ENCODE peak calls at places on chromosomes 1 and 21, in seven cellular contexts. K, G, M, A, Z, R and T are unnamed samples.

GRCh38 chr1:157289424-157290105 is 151.4 kb upstream of the ETV3 start:
- DNase-seq in K (no peak), G (no peak), M (no peak), A (no peak), Z (no peak), R (no peak), T (no peak)

GRCh38 chr1:59081795-59082194 is 215.1 kb upstream of the FGGY start:
- DNase-seq in K (no peak), G (no peak), M (no peak), A (no peak), Z (no peak), R (no peak), T (no peak)

GRCh38 chr1:200670215-200671118 is 760 bp upstream of the DDX59 start:
- DNase-seq in K (peak; percentile 2), G (no peak), M (no peak), A (no peak), Z (no peak), R (peak; percentile 52), T (peak; percentile 42)

GRCh38 chr1:153532769-153533599 is 2.8 kb downstream of the S100A6 start:
- DNase-seq in K (peak; percentile 77), G (no peak), M (peak; percentile 75), A (peak; percentile 66), Z (peak; percentile 94), R (peak; percentile 81), T (peak; percentile 40)

GRCh38 chr1:163248064-163248463 is 45.3 kb upstream of the RGS5 start:
- DNase-seq in K (no peak), G (no peak), M (no peak), A (no peak), Z (no peak), R (no peak), T (no peak)

GRCh38 chr1:217135569-217135915 is 412.3 kb upstream of the ESRRG start:
- DNase-seq in K (no peak), G (no peak), M (no peak), A (no peak), Z (no peak), R (no peak), T (no peak)

GRCh38 chr1:44707959-44708831 is 22.8 kb downstream of the RNU5D-1 start:
- DNase-seq in K (peak; percentile 56), G (no peak), M (no peak), A (no peak), Z (no peak), R (peak; percentile 40), T (peak; percentile 79)

GRCh38 chr1:89727517-89728312 is 93.1 kb upstream of the LRRC8D start:
- DNase-seq in K (no peak), G (no peak), M (no peak), A (no peak), Z (no peak), R (no peak), T (no peak)

GRCh38 chr1:246933893-246934292 is 2.1 kb upstream of the AHCTF1 start:
- DNase-seq in K (no peak), G (no peak), M (no peak), A (no peak), Z (no peak), R (no peak), T (no peak)

GRCh38 chr1:244406337-244406736 is 45.4 kb downstream of the ADSS2 start:
- DNase-seq in K (no peak), G (no peak), M (no peak), A (no peak), Z (no peak), R (no peak), T (no peak)

GRCh38 chr1:180632326-180633088 is 685 bp downstream of the XPR1 start:
- DNase-seq in K (no peak), G (no peak), M (peak; percentile 55), A (peak; percentile 64), Z (no peak), R (no peak), T (peak; percentile 70)

GRCh38 chr1:182634306-182635072 is 30.3 kb upstream of the RGS16 start:
- DNase-seq in K (no peak), G (no peak), M (no peak), A (no peak), Z (no peak), R (no peak), T (no peak)
- H3K4me1 ChIP-seq in K (peaks cover 9% of the 10 kb centered on the region), G (peaks cover 13% of the 10 kb centered on the region), M (peaks cover 10% of the 10 kb centered on the region), A (peaks cover 13% of the 10 kb centered on the region), Z (peaks cover 27% of the 10 kb centered on the region), R (no peaks in the 10 kb centered on the region), T (no peaks in the 10 kb centered on the region)

GRCh38 chr1:220203816-220204215 is 68.4 kb downstream of the RAB3GAP2 start:
- DNase-seq in K (no peak), G (no peak), M (no peak), A (no peak), Z (no peak), R (no peak), T (no peak)

GRCh38 chr1:220207406-220207805 is 64.8 kb downstream of the RAB3GAP2 start:
- DNase-seq in K (no peak), G (no peak), M (no peak), A (no peak), Z (no peak), R (no peak), T (no peak)
- H3K36me3 ChIP-seq in K (peaks cover 77% of the 10 kb centered on the region), G (no peaks in the 10 kb centered on the region), M (peaks cover 27% of the 10 kb centered on the region), A (peaks cover 14% of the 10 kb centered on the region), Z (peaks cover 7% of the 10 kb centered on the region), R (no peaks in the 10 kb centered on the region), T (peaks cover 33% of the 10 kb centered on the region)

DNA sequence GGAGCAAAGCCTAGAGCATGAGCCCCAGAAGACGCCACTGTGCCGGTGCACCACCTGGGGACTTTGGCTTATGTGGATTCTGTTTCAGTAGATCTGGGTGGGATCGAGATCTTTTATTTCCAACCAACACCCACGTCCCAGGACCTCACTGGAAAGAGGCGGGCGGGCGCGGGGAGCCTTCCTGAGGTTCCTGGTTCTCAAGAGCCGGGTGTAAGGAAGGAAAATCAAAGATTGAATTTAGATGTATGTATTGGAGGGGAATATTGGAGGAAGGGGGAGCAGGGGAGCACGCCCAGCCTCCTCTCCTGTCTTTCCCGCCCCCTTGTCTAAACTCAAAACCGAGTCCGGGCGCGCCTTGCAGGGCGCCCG is 6.2 kb upstream of the OLIG2 start:
- DNase-seq in K (no peak), G (no peak), M (no peak), A (no peak), Z (no peak), R (no peak), T (no peak)
- H3K4me3 ChIP-seq in K (no peak overlapping the region), G (no peak overlapping the region), M (no peak overlapping the region), A (no peak overlapping the region), Z (no peak overlapping the region), R (no peak overlapping the region), T (no peak overlapping the region)

GRCh38 chr1:25784575-25785051 is 15.4 kb upstream of the SELENON start:
- DNase-seq in K (no peak), G (no peak), M (no peak), A (no peak), Z (no peak), R (no peak), T (no peak)

GRCh38 chr1:25785321-25786067 is 14.5 kb upstream of the SELENON start:
- DNase-seq in K (no peak), G (no peak), M (no peak), A (no peak), Z (no peak), R (no peak), T (no peak)

GRCh38 chr1:25786887-25787286 is 13.1 kb upstream of the SELENON start:
- DNase-seq in K (no peak), G (no peak), M (no peak), A (no peak), Z (no peak), R (no peak), T (no peak)

GRCh38 chr1:25790472-25790871 is 9.5 kb upstream of the SELENON start:
- DNase-seq in K (no peak), G (no peak), M (no peak), A (no peak), Z (no peak), R (no peak), T (no peak)

DNA sequence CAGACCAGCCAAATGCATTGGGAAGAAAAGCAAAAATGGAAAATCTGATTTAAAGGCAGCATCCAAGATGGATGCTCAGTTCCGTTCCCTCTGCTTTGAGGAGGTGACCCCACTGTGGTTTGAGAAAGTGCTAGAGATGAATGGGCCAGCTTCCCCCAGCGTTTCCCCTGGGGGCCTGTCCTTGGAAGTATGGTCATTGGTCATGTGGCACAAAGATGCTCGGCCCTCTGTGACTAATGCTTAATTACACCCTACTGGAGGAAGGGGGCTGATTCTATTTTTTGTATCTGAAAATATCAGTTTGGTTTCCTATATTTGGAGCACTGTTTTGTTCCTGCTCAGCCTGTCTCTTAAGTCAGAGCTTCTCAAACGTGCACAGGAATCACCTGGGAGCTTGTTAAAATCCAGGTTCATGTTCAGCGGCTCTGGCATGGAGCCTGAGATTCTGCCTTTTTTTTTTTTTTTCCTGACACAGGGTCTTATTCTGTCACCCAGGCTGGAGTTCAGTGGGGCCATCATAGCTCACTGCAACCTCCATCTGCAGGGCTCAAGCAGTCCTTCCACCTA is 12.4 kb upstream of the SELENON start:
- DNase-seq in K (no peak), G (no peak), M (no peak), A (no peak), Z (no peak), R (no peak), T (no peak)
- H3K4me1 ChIP-seq in K (no peaks in the 10 kb centered on the region), G (peaks cover 29% of the 10 kb centered on the region), M (no peaks in the 10 kb centered on the region), A (peaks cover 8% of the 10 kb centered on the region), Z (peaks cover 4% of the 10 kb centered on the region), R (peaks cover 11% of the 10 kb centered on the region), T (no peaks in the 10 kb centered on the region)

DNA sequence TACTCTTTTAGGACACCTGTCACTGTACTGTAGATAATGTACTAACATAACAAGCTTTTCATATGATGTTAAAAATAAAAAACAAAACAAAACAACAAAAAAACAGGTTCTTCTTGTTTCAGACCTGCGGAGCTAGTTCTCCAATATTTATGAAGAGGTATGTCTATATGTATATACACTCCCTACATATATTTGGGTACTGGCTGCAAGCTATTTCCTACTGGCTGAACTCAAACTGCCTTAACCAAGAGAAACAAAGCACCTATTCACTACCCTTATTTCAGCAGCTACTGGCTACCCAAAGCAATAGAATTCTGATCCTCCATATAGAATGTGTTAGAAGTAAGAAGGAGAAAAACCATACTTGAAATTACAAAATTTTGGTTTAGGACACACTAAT is 73.5 kb downstream of the ABL2 start:
- DNase-seq in K (no peak), G (no peak), M (no peak), A (no peak), Z (no peak), R (no peak), T (no peak)
- H3K36me3 ChIP-seq in K (no peaks in the 10 kb centered on the region), G (no peaks in the 10 kb centered on the region), M (no peaks in the 10 kb centered on the region), A (no peaks in the 10 kb centered on the region), Z (no peaks in the 10 kb centered on the region), R (no peaks in the 10 kb centered on the region), T (no peaks in the 10 kb centered on the region)